ENCODE peak calls at places on chromosomes 1 and 21, in four cellular contexts. Y is A549, J is uterus, E is thyroid gland. V is an unnamed sample. For H3K4me1, the result is how much of the 10 kb centered on the place peaks cover.

GRCh38 chr1:183124259-183124658 is 61.8 kb upstream of the LAMC2 start:
- DNase-seq in Y (no peak), J (no peak), E (peak), V (no peak)

GRCh38 chr21:25850126-25850831 is 115.5 kb downstream of the GABPA start:
- DNase-seq in Y (no peak), J (no peak), E (no peak), V (no peak)

GRCh38 chr1:38444311-38444710 is 397.7 kb upstream of the POU3F1 start:
- DNase-seq in Y (peak), J (no peak), E (no peak), V (no peak)

GRCh38 chr1:229091721-229092136 is 179.2 kb upstream of the RAB4A start:
- DNase-seq in Y (no peak), J (no peak), E (peak), V (no peak)

GRCh38 chr1:181743878-181744312 is 260.6 kb downstream of the CACNA1E start:
- DNase-seq in Y (no peak), J (no peak), E (peak), V (no peak)

GRCh38 chr1:36083635-36084501 is at the start of gene TEKT2:
- DNase-seq in Y (no peak), J (no peak), E (peak), V (peak)

GRCh38 chr1:212630159-212630900 is 21.8 kb downstream of the ATF3 start:
- DNase-seq in Y (peak), J (peak), E (peak), V (peak)

GRCh38 chr1:226059709-226060108 is 2.8 kb upstream of the H3-3A start:
- DNase-seq in Y (no peak), J (no peak), E (no peak), V (no peak)

GRCh38 chr1:157097692-157098091 is 1.9 kb downstream of the ETV3L start:
- DNase-seq in Y (no peak), J (no peak), E (no peak), V (no peak)

GRCh38 chr1:248897412-248898337 is 8.4 kb upstream of the PGBD2 start:
- DNase-seq in Y (no peak), J (no peak), E (no peak), V (no peak)

GRCh38 chr1:155424091-155424490 is 103.4 kb downstream of the RUSC1 start:
- DNase-seq in Y (no peak), J (no peak), E (no peak), V (no peak)

DNA sequence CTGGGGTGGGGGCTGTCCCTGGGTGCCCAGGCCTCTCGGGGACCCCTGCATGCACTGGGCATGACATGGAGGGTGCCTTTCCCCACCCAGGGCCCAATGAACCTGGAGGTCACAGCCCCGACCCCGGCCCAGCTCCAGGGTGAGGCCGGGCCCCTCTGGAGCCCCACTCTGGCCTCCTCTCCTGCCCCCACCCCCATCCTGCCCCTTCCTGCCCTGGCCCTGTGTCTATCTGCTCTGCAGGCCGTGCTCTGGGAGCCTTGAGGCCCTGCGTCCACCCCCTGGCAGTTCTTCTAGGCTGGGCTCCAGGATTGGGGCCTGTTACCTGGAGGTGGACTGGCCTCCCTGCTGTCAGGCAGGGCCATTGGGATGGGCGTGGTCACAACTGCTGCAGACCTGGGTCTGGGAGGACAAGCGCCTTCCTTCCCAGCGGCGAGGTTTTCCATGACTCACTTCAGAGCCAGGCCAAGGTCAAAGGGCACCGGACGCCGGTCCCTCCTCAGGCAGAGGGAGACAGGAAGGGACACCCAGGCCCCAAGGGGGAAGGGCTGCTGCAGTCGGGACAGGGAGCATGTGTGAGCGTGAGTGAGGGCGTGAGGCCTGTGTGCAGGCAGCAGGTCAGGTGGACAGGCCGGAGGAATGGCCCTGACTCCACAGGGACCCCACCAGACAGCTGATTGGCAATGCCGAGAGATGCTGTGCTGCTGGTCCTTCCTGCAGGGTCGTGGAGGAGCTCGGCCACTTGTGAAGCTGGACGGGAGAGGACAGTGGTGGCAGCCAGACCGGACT is 31.1 kb upstream of the POFUT2 start:
- DNase-seq in Y (peak), J (peak), E (peak), V (no peak)
- H3K4me1 ChIP-seq in Y (half or more), J (under half), E (under half), V (under half)

GRCh38 chr21:34592573-34592972 is 22.3 kb downstream of the RCAN1 start:
- DNase-seq in Y (no peak), J (no peak), E (no peak), V (no peak)
- TF ChIP-seq POLR2A in Y (no peak), J (no peak), E (no peak), V (no peak)

DNA sequence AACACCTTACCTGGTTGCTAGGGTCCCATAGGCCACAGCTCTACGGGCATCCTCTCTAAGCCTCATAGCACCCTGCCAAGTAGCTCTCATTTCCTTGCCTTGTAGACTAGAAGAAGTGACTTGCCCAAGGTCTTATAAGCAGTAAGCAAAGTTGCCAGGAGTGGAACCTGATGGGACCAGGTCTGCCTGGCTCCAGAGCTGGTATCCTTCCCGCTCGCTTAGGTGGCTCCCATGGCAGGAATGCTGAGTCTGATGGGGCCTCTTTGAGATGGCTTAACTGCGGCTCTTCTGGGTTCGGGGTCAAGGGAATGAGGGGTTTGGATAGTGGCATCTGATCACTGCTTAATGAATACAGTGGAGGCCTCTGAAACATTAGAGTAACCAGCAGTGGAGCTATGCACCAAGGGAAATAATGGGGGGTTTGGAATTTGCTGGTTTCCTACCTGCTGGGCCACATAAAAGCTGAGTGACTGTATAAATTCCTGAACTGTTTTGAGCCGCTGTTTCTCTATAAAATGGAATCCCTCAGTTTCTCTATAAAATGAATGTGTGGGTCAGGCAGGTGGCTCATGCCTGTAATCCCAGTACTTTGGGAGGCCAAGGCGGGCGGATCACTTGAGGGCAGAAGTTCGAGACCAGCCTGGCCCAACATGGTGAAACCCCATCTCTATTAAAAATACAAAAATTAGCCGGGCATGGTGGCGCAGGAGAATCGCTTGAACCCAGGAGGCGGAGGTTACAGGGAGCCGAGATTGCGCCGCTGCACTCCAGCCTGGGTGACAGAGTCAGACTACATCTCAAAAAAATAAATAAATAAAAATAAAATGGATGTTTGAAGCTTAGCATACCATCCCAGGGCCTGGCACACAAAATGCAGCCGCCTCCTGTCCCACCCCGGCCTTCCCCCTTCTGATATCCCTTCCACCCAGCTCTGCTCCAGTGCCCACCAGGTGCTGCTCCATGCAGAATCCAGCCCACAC is 12.4 kb downstream of the FAM151A start:
- DNase-seq in Y (no peak), J (peak), E (no peak), V (no peak)
- TF ChIP-seq CTCF in Y (no peak), J (no peak), E (no peak), V (no peak)

GRCh38 chr1:46131727-46132528 is 501 bp downstream of the PIK3R3 start:
- DNase-seq in Y (peak), J (no peak), E (peak), V (peak)

GRCh38 chr1:46133181-46133658 is 791 bp upstream of the PIK3R3 start:
- DNase-seq in Y (no peak), J (no peak), E (no peak), V (no peak)

GRCh38 chr1:46133946-46134345 is 1.5 kb upstream of the PIK3R3 start:
- DNase-seq in Y (no peak), J (no peak), E (no peak), V (no peak)

GRCh38 chr1:46131093-46131492 is 1.3 kb downstream of the PIK3R3 start:
- DNase-seq in Y (no peak), J (no peak), E (no peak), V (no peak)

DNA sequence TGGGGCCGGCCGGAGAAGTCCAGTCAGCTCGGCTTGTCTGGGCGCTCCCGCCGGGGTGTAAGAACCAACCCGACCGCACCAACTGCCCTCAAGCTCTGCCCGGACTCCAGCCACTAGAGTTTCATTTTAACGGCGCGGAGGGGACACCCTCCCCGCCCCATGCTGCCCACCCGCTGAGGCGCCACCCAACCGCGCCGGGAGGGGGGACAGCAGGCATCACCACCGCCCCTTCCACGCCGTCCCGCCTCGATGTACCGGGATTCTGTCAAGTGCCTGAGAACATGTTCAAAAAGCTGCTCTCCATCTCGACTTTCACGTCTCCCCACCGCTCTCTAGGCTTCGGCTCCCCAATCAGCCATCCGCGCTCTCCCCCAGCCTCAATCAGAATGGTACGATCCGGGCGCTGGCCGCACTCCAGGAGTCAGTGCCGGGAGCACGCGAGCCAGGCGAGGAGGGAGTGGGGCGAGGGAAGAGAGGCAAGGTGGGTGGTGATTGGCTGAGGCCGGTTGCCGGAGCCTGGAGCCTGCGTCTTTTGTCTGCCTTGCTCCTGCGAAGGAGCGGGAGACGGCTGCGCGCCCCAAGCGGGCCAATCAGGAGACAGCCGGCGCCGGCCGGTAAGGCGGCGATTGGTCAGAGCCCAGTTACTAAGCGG is at the start of gene PIK3R3:
- DNase-seq in Y (peak), J (peak), E (peak), V (peak)
- H3K4me1 ChIP-seq in Y (under half), J (under half), E (under half), V (under half)

GRCh38 chr1:93346472-93346991 is 825 bp downstream of the DR1 start:
- DNase-seq in Y (peak), J (no peak), E (no peak), V (peak)
- TF ChIP-seq POLR2A in Y (no peak), J (no peak), E (no peak), V (no peak)

DNA sequence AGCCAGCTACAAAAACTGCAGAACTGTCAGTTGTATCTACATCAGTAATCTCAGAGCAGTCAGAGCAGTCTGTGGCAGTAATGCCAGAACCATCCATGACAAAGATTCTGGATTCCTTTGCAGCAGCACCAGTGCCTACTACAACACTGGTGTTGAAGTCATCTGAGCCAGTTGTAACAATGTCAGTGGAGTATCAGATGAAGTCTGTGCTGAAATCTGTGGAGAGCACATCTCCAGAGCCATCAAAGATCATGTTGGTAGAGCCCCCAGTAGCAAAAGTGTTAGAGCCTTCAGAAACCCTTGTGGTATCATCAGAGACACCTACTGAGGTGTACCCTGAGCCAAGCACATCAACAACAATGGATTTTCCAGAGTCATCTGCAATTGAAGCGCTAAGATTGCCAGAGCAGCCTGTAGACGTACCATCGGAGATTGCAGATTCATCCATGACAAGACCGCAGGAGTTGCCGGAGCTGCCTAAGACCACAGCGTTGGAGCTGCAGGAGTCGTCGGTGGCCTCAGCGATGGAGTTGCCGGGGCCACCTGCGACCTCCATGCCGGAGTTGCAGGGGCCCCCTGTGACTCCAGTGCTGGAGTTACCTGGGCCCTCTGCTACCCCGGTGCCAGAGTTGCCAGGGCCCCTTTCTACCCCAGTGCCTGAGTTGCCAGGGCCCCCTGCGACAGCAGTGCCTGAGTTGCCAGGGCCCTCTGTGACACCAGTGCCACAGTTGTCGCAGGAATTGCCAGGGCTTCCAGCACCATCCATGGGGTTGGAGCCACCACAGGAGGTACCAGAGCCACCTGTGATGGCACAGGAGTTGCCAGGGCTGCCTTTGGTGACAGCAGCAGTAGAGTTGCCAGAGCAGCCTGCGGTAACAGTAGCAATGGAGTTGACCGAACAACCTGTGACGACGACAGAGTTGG is 7.3 kb downstream of the SON start:
- DNase-seq in Y (no peak), J (no peak), E (no peak), V (no peak)
- TF ChIP-seq CTCF in Y (no peak), J (no peak), E (no peak), V (no peak)

DNA sequence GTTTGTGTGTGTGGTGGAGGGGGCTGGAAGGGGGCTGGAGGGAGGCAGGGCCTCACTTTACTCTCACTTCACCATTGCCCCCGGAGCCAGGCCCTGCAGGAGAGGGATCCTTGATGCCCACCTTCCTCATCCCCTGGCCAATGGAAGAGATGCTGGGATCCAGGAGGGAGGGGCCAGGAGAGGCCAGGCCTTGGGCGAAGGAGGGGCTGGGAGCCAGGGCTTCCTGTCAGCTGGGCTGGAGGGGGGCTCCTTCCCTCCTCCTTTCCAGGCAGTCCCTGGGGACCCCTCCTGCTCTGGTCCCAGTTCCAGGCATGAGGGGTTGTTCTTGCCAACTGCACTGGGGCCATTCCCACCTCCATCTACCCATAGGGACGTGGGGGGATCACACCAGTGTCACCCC is 5.7 kb downstream of the AHDC1 start:
- DNase-seq in Y (no peak), J (peak), E (no peak), V (no peak)
- H3K4me1 ChIP-seq in Y (half or more), J (half or more), E (half or more), V (half or more)

DNA sequence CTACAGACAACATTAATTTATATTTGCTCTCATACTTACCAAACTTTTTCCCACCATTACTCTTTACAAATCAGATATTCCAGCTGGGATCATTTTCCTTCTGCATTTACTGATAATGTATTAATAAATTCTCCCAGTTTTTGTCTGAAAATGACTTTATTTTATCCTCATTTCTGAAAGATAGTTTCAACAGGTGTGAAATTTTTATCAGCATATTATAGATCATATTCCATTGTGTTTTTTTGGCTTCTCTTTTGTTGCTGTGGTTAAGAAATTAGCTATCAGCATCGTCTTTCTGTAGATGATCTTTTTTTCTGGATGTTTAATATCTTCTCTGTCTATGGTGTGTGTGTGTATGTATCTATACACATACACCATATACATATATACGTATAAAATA is 2.7 kb downstream of the CFAP57 start:
- DNase-seq in Y (no peak), J (no peak), E (no peak), V (no peak)
- TF ChIP-seq POLR2A in Y (no peak), J (no peak), E (no peak), V (no peak)

DNA sequence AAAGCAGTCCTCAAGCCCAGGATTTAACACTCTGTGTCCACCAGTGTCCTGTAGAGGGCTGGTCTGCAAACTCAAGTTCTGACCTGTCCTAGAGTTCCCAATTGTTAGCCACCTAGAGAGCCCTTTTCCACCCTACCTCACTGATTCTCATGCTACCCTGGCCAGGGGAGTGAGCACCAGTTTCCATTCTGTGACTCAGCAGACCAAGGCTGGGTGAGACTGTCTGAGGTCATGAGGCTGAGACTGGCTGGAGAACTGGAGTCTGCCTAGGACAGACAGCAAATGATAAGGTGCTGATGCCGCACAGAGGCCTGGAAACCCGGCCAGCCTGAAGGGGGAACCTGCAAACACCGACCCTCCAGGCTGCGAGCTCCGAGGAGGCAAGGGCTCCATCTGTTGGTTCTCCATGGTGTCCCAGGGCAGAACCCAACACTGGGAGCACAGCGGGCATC is 13.7 kb downstream of the GLIS1 start:
- DNase-seq in Y (peak), J (no peak), E (no peak), V (no peak)
- TF ChIP-seq CTCF in Y (no peak), J (no peak), E (no peak), V (no peak)

DNA sequence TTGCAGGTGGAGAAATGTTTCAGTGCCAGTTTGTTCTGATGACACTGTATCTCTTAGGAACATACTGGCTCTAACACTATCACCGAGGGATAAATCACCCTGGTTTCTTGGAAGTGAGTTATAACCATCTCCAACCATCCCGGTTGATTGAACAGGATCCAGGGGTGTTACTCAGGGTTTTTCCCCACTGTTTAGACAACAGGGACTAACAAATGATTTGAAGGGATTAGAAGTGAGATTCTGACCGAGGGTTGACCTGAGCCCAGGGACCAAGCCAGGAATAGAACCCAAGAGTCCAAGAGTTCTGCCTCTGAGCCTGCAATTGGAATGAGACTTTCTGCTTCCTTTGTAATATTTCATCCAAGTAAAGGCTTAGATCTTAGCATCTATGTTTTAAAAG is 154.0 kb downstream of the DHRS3 start:
- DNase-seq in Y (no peak), J (no peak), E (no peak), V (no peak)
- H3K4me1 ChIP-seq in Y (under half), J (under half), E (half or more), V (under half)

V was measured in testis.